ENCODE peak calls at places on chromosomes 12 and 14, in seven cellular contexts. J, C, B, H, E, X and T are unnamed samples.

GRCh38 chr12:105358789-105359188 is 28.3 kb downstream of the C12orf75 start:
- ATAC-seq in E (no peak), J (no peak), X (no peak), B (peak), H (peak), C (no peak), T (peak)

GRCh38 chr12:75938189-75938588 is 93.4 kb downstream of the PHLDA1 start:
- ATAC-seq in E (no peak), B (no peak), J (no peak), X (no peak), C (no peak), H (no peak), T (no peak)

GRCh38 chr12:104354167-104354867 is 50.8 kb downstream of the EID3 start:
- ATAC-seq in H (no peak), B (no peak), C (no peak), X (no peak), E (no peak), J (no peak), T (no peak)

GRCh38 chr12:57726884-57727757 is 11.4 kb downstream of the AGAP2 start:
- ATAC-seq in X (no peak), B (peak), C (peak), H (no peak), J (peak), E (no peak), T (no peak)

GRCh38 chr14:36880276-36880675 is 218.6 kb downstream of the PAX9 start:
- ATAC-seq in E (no peak), B (no peak), H (no peak), X (no peak), C (no peak), J (no peak), T (no peak)

GRCh38 chr12:94644622-94645021 is 5.7 kb downstream of the TMCC3 start:
- ATAC-seq in H (no peak), X (peak), E (peak), B (peak), C (no peak), J (no peak), T (peak)

GRCh38 chr12:131477613-131478012 is 233.3 kb upstream of the SFSWAP start:
- ATAC-seq in C (no peak), B (no peak), E (no peak), X (no peak), H (no peak), J (no peak), T (no peak)

GRCh38 chr12:110289021-110289710 is 8.1 kb downstream of the ATP2A2 start:
- ATAC-seq in X (no peak), H (no peak), J (peak), B (peak), E (no peak), C (peak), T (no peak)

GRCh38 chr12:117005417-117006046 is 93.7 kb downstream of the TESC start:
- ATAC-seq in C (no peak), E (no peak), X (no peak), H (no peak), B (no peak), J (no peak), T (no peak)

GRCh38 chr12:54240129-54240528 is 39.8 kb downstream of the CBX5 start:
- ATAC-seq in J (no peak), C (no peak), B (no peak), H (no peak), E (no peak), X (no peak), T (no peak)

GRCh38 chr12:130879781-130880389 is 8.0 kb downstream of the RAN start:
- ATAC-seq in J (peak), C (peak), B (no peak), H (no peak), X (peak), E (peak), T (peak)